ENCODE peak calls at places on chromosome 1, in six cellular contexts. S is mesenchymal stem cell, Z is uterus, F is mesendoderm, R is upper lobe of right lung, O is GM12878. A is an unnamed sample.
A peak's percentile ranks its signal among the peaks of the same experiment; 100 is the strongest.

GRCh38 chr1:218813247-218813646 is 360.4 kb upstream of the LYPLAL1 start:
- DNase-seq in S (peak; percentile 73), F (no peak), R (no peak), Z (no peak), O (no peak), A (no peak)

GRCh38 chr1:9639190-9639589 is 12.3 kb upstream of the PIK3CD start:
- DNase-seq in F (no peak), O (no peak), R (no peak), Z (no peak), S (no peak), A (no peak)

GRCh38 chr1:19344372-19344810 is 32.3 kb downstream of the SLC66A1 start:
- DNase-seq in F (peak; percentile 56), S (peak; percentile 38), R (peak; percentile 80), Z (peak; percentile 70), O (no peak), A (peak; percentile 95)

GRCh38 chr1:31467005-31467674 is 54.1 kb downstream of the SERINC2 start:
- DNase-seq in R (no peak), Z (no peak), O (no peak), F (no peak), S (peak; percentile 4), A (no peak)

GRCh38 chr1:7539772-7540175 is 231.3 kb upstream of the VAMP3 start:
- DNase-seq in Z (no peak), S (no peak), O (no peak), F (peak; percentile 95), R (peak; percentile 82), A (peak; percentile 85)

GRCh38 chr1:7752512-7753417 is 18.3 kb upstream of the VAMP3 start:
- DNase-seq in R (no peak), F (peak; percentile 81), S (peak; percentile 77), Z (peak; percentile 60), O (no peak), A (peak; percentile 69)

GRCh38 chr1:9181990-9182783 is 52.4 kb upstream of the H6PD start:
- DNase-seq in F (peak; percentile 47), S (peak; percentile 61), O (no peak), R (peak; percentile 86), Z (peak; percentile 61), A (peak; percentile 81)

GRCh38 chr1:182990413-182991144 is 32.6 kb upstream of the LAMC1 start:
- DNase-seq in O (no peak), F (no peak), Z (no peak), R (no peak), S (peak; percentile 29), A (no peak)

GRCh38 chr1:209220048-209220524 is 363.4 kb upstream of the CAMK1G start:
- DNase-seq in Z (no peak), S (no peak), R (no peak), O (no peak), F (no peak), A (no peak)

GRCh38 chr1:60978421-60979357 is 103.7 kb upstream of the NFIA start:
- DNase-seq in F (peak; percentile 44), O (peak; percentile 15), R (no peak), S (peak; percentile 41), Z (peak; percentile 32), A (peak; percentile 62)

GRCh38 chr1:6554031-6554906 is at the start of gene NOL9:
- DNase-seq in S (peak; percentile 92), Z (peak; percentile 96), F (peak; percentile 95), R (peak; percentile 98), O (peak; percentile 68), A (peak; percentile 99)

GRCh38 chr1:110503471-110503870 is 15.5 kb downstream of the KCNA10 start:
- DNase-seq in R (no peak), S (no peak), Z (no peak), O (no peak), F (no peak), A (no peak)

GRCh38 chr1:41650176-41650519 is 165.7 kb upstream of the EDN2 start:
- DNase-seq in F (no peak), S (peak; percentile 61), R (peak; percentile 75), Z (no peak), O (no peak), A (no peak)

GRCh38 chr1:225347123-225347683 is 80.6 kb downstream of the LBR start:
- DNase-seq in R (no peak), O (peak; percentile 9), Z (no peak), F (no peak), S (no peak), A (no peak)

GRCh38 chr1:162605225-162605927 is 26.9 kb upstream of the DDR2 start:
- DNase-seq in O (no peak), Z (no peak), S (peak; percentile 96), F (no peak), R (no peak), A (no peak)

GRCh38 chr1:43327549-43328292 is 9.9 kb upstream of the MPL start:
- DNase-seq in O (no peak), Z (no peak), S (no peak), R (peak; percentile 13), F (no peak), A (no peak)

GRCh38 chr1:40030528-40031135 is 9.9 kb upstream of the CAP1 start:
- DNase-seq in Z (no peak), R (no peak), F (no peak), S (no peak), O (no peak), A (no peak)

GRCh38 chr1:24362982-24363614 is 43.9 kb downstream of the GRHL3 start:
- DNase-seq in O (no peak), R (no peak), F (no peak), Z (peak; percentile 37), S (peak; percentile 73), A (no peak)

GRCh38 chr1:27318596-27318995 is 3.4 kb upstream of the TMEM222 start:
- DNase-seq in S (no peak), Z (no peak), R (no peak), F (no peak), O (no peak), A (no peak)

GRCh38 chr1:147747966-147748365 is 12.4 kb downstream of the GJA5 start:
- DNase-seq in Z (no peak), R (no peak), F (no peak), S (no peak), O (no peak), A (no peak)

GRCh38 chr1:101366513-101367215 is 129.8 kb downstream of the S1PR1 start:
- DNase-seq in F (no peak), Z (no peak), O (no peak), R (no peak), S (peak; percentile 41), A (no peak)

GRCh38 chr1:40806240-40806639 is 22.7 kb downstream of the KCNQ4 start:
- DNase-seq in S (no peak), F (no peak), Z (no peak), R (no peak), O (no peak), A (no peak)

GRCh38 chr1:238647877-238648276 is 738.5 kb upstream of the CHRM3 start:
- DNase-seq in S (peak; percentile 97), R (no peak), F (peak; percentile 98), O (no peak), Z (no peak), A (peak; percentile 23)

GRCh38 chr1:211259596-211260126 is 495 bp downstream of the RCOR3 start:
- DNase-seq in Z (peak; percentile 62), F (no peak), R (peak; percentile 83), O (no peak), S (no peak), A (peak; percentile 86)

GRCh38 chr1:94209425-94209824 is 28.0 kb downstream of the ARHGAP29 start:
- DNase-seq in R (no peak), Z (no peak), S (no peak), F (no peak), O (no peak), A (no peak)

GRCh38 chr1:232300461-232300860 is 329.5 kb downstream of the SIPA1L2 start:
- DNase-seq in R (no peak), S (no peak), Z (no peak), O (no peak), F (no peak), A (no peak)

GRCh38 chr1:167642501-167642826 is 12.4 kb downstream of the RCSD1 start:
- DNase-seq in Z (no peak), O (no peak), F (no peak), R (no peak), S (no peak), A (no peak)
- H3K4me3 ChIP-seq in Z (no peak overlapping the region), O (no peak overlapping the region), F (no peak overlapping the region), R (no peak overlapping the region), S (no peak overlapping the region), A (no peak overlapping the region)

DNA sequence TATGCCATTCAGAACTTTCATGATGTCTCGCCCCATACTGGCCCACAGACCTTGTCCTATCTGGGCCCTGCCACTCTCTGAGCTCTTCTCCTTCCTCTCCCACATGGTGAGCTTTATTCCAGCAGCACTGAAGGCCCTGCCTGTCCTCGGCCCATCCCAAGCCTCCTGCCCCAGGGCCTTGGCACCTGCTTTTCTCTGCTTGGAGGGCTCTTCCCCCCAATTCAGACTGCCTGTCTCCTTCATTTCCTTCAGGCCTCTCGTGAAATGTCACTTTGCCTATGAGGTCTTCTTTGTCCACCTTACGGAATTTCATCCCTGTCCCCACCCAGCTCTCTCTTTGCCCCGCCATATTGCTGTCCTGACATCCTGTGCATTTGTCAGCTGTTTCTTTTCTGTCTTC is 191.7 kb upstream of the POU3F1 start:
- DNase-seq in Z (no peak), R (no peak), F (no peak), S (no peak), O (no peak), A (no peak)
- H3K27me3 ChIP-seq in Z (no peaks in the 10 kb centered on the region), R (peaks cover 5% of the 10 kb centered on the region), F (no peaks in the 10 kb centered on the region), S (peaks cover 21% of the 10 kb centered on the region), O (no peaks in the 10 kb centered on the region), A (peaks cover 1% of the 10 kb centered on the region)

GRCh38 chr1:197471248-197472035 is 203.4 kb downstream of the CRB1 start:
- DNase-seq in S (no peak), O (no peak), Z (no peak), F (peak; percentile 92), R (no peak), A (peak; percentile 2)
- H3K4me3 ChIP-seq in S (no peak overlapping the region), O (no peak overlapping the region), Z (no peak overlapping the region), F (no peak overlapping the region), R (no peak overlapping the region), A (no peak overlapping the region)

DNA sequence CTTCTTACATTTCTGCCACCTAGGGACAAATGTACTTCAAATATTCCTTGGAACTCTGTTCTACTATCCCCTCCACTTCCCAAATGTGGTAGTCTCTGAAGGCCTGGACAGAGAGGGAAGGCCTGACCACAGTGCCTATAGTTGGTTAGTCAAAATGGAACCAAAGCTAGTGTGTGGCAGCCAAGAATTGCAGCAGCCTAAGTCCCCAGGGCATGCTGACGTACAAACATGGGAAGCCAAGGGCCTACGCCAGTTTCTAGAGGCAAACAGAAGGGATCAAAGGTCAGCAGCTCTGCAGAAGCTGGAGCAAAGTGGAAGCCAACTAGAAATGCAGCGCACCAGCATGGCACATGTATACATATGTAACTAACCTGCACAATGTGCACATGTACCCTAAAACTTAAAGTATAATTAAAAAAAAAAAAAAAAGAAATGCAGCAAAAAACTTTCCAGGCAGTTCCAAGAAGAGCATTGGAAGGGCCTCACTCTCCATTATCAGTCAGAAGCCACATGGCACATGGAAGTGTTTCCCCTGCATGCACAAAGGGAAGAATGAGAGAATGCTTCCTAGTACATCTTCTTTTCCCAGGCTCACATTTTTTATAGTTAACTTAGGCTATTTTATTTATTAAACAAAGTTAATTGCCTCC is 39.4 kb upstream of the GADD45A start:
- DNase-seq in S (peak; percentile 69), R (no peak), Z (peak; percentile 63), O (no peak), F (no peak), A (no peak)
- H3K27me3 ChIP-seq in S (no peaks in the 10 kb centered on the region), R (no peaks in the 10 kb centered on the region), Z (no peaks in the 10 kb centered on the region), O (no peaks in the 10 kb centered on the region), F (no peaks in the 10 kb centered on the region), A (no peaks in the 10 kb centered on the region)

DNA sequence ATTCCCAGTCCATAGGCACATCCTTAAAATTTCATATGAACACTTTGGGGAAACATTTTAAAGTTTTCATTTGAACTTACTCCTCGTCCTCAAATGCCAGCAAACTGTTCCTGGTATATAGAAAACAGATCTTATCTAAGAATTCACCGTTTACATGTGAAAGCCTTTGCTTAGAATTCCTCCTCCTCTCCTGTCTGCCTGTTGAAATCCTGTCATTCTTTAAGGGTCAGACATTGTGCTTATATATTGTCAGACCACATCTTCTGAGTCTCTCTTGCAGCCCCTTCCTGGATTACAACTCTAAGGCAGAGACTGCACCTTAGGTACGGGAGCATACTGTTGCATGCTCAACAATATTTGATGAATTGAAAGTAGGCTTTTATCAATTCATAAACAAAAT is 239.7 kb downstream of the SMYD3 start:
- DNase-seq in F (peak; percentile 90), R (no peak), Z (no peak), O (no peak), S (no peak), A (no peak)
- H3K4me3 ChIP-seq in F (no peak overlapping the region), R (no peak overlapping the region), Z (no peak overlapping the region), O (no peak overlapping the region), S (no peak overlapping the region), A (no peak overlapping the region)